ENCODE peak calls at places on chromosomes 12 and 14, in eight cellular contexts. D, J, W, S, E, U, B and N are unnamed samples.

GRCh38 chr14:104953896-104954656 is 24.1 kb downstream of the AHNAK2 start:
- ATAC-seq in D (peak), J (no peak), W (no peak), S (no peak), E (no peak), U (no peak), B (peak), N (no peak)

GRCh38 chr14:104473244-104473565 is 106.4 kb upstream of the C14orf180 start:
- ATAC-seq in D (no peak), J (no peak), W (no peak), S (no peak), E (no peak), U (peak), B (peak), N (peak)

GRCh38 chr12:73225941-73226340 is 953.8 kb downstream of the TRHDE start:
- ATAC-seq in D (no peak), J (no peak), W (no peak), S (no peak), E (no peak), U (no peak), B (no peak), N (no peak)

GRCh38 chr12:51961834-51962233 is 10.3 kb downstream of the ACVR1B start:
- ATAC-seq in D (no peak), J (peak), W (no peak), S (peak), E (no peak), U (no peak), B (no peak), N (no peak)

GRCh38 chr12:55762646-55763045 is 19.7 kb downstream of the GDF11 start:
- ATAC-seq in D (no peak), J (no peak), W (no peak), S (no peak), E (no peak), U (no peak), B (no peak), N (no peak)

GRCh38 chr14:32611752-32612151 is 282.7 kb downstream of the AKAP6 start:
- ATAC-seq in D (no peak), J (no peak), W (no peak), S (no peak), E (no peak), U (no peak), B (no peak), N (no peak)

GRCh38 chr12:10968765-10969456 is 17.8 kb downstream of the TAS2R50 start:
- ATAC-seq in D (no peak), J (peak), W (no peak), S (no peak), E (no peak), U (no peak), B (no peak), N (peak)

GRCh38 chr12:21989819-21990412 is 48.7 kb upstream of the ABCC9 start:
- ATAC-seq in D (no peak), J (no peak), W (no peak), S (peak), E (peak), U (no peak), B (peak), N (no peak)

GRCh38 chr12:26843306-26843705 is 10.3 kb upstream of the ITPR2 start:
- ATAC-seq in D (no peak), J (no peak), W (no peak), S (no peak), E (no peak), U (no peak), B (no peak), N (no peak)

GRCh38 chr12:38695057-38695456 is 210.3 kb downstream of the CPNE8 start:
- ATAC-seq in D (no peak), J (no peak), W (no peak), S (no peak), E (no peak), U (peak), B (no peak), N (no peak)

GRCh38 chr12:120261951-120262851 is 3.3 kb downstream of the PXN start:
- ATAC-seq in D (no peak), J (peak), W (no peak), S (peak), E (no peak), U (no peak), B (no peak), N (no peak)

GRCh38 chr12:120263725-120264040 is 1.8 kb downstream of the PXN start:
- ATAC-seq in D (no peak), J (no peak), W (no peak), S (no peak), E (no peak), U (no peak), B (no peak), N (no peak)

GRCh38 chr12:120264511-120265202 is 873 bp downstream of the PXN start:
- ATAC-seq in D (no peak), J (peak), W (no peak), S (no peak), E (no peak), U (peak), B (peak), N (no peak)

GRCh38 chr12:120264086-120264485 is 1.4 kb downstream of the PXN start:
- ATAC-seq in D (no peak), J (no peak), W (no peak), S (no peak), E (no peak), U (peak), B (no peak), N (no peak)

GRCh38 chr12:120262852-120263724 is 2.4 kb downstream of the PXN start:
- ATAC-seq in D (no peak), J (no peak), W (no peak), S (no peak), E (no peak), U (no peak), B (no peak), N (no peak)
- H3K4me3 ChIP-seq in D (peak), J (peak), W (no peak), S (peak), E (no peak), U (peak), B (peak), N (peak)

GRCh38 chr14:91193069-91193468 is 51.4 kb downstream of the GPR68 start:
- ATAC-seq in D (no peak), J (no peak), W (no peak), S (no peak), E (no peak), U (peak), B (no peak), N (no peak)
- TF ChIP-seq POLR2AphosphoS5 in D (no peak), J (no peak), W (no peak), S (no peak), E (no peak), U (no peak), B (no peak), N (no peak)

GRCh38 chr14:103336191-103336590 is 2.2 kb downstream of the EIF5 start:
- ATAC-seq in D (no peak), J (no peak), W (no peak), S (no peak), E (no peak), U (no peak), B (no peak), N (no peak)
- H3K27ac ChIP-seq in D (peak), J (no peak), W (no peak), S (no peak), E (no peak), U (peak), B (no peak), N (no peak)

GRCh38 chr12:13534645-13535398 is 338.3 kb downstream of the EMP1 start:
- ATAC-seq in D (no peak), J (no peak), W (peak), S (peak), E (peak), U (peak), B (peak), N (no peak)
- H3K4me3 ChIP-seq in D (no peak), J (no peak), W (no peak), S (no peak), E (no peak), U (peak), B (no peak), N (peak)

DNA sequence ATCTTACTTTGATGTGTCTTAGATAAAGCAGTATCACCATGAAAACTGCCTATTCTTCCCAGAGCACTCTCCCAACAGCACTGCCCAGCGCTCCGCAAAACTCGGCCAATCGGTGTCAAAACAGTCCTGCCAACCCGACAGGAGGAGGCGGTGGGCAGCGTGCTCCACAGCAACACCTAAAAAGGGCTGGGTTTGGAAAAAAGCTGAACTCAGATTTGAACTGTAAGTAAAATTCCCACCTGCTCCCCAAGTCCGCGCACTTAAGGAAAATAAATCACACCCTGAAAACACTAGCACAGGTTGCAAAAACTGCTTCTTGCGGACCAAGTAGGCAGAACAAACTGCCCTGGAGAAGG is 720 bp downstream of the IPO8 start:
- ATAC-seq in D (peak), J (peak), W (peak), S (peak), E (peak), U (peak), B (peak), N (peak)
- TF ChIP-seq POLR2AphosphoS5 in D (no peak), J (no peak), W (no peak), S (no peak), E (no peak), U (no peak), B (no peak), N (peak)

DNA sequence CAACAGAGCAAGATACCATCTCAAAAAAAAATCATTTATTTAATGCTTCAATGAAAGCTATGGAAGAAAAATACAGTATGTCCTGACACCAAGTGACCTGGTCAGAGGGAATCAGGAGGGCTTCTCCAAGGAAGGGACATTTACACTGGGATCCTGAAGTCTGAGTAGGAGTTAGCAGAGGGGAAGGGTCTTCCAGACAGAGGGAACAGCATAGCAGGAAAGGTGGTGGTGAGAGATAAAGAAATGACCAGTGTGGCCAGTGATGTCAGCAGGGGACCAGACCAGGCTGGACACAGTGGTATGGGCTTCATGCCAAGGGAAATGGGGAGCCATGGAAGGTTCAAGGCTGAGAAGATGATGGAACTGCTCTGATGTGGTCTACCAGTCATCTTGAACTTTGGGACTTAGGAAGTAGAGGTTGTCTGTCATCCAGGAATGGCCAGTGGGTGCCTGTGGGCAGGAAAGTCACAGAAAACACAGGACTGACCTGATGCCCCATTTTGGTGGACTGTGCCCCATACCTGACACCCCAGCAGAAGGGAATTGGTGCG is 7.8 kb upstream of the TCHP start:
- ATAC-seq in D (no peak), J (no peak), W (no peak), S (no peak), E (no peak), U (no peak), B (no peak), N (no peak)
- H3K27ac ChIP-seq in D (no peak), J (no peak), W (peak), S (no peak), E (no peak), U (no peak), B (no peak), N (no peak)

GRCh38 chr14:36271939-36272907 is 48.2 kb downstream of the MBIP start:
- ATAC-seq in D (no peak), J (no peak), W (no peak), S (no peak), E (peak), U (peak), B (no peak), N (no peak)
- H3K4me3 ChIP-seq in D (no peak), J (peak), W (no peak), S (no peak), E (peak), U (peak), B (no peak), N (peak)